ENCODE peak calls at places on chromosome 7, in eight cellular contexts. W, N, U, D, H, L, F and B are unnamed samples.

GRCh38 chr7:28369523-28369922 is 42.8 kb upstream of the CREB5 start:
- DNase-seq in W (no peak), N (no peak), U (no peak), D (no peak), H (no peak), L (no peak), F (no peak), B (no peak)

GRCh38 chr7:118184392-118184899 is 482 bp downstream of the LSM8 start:
- DNase-seq in W (no peak), N (no peak), U (no peak), D (no peak), H (no peak), L (no peak), F (no peak), B (no peak)

GRCh38 chr7:136183981-136184380 is 206.8 kb upstream of the MTPN start:
- DNase-seq in W (no peak), N (no peak), U (no peak), D (no peak), H (no peak), L (no peak), F (no peak), B (no peak)

GRCh38 chr7:19984231-19984632 is 210.8 kb upstream of the TMEM196 start:
- DNase-seq in W (no peak), N (no peak), U (no peak), D (no peak), H (no peak), L (no peak), F (no peak), B (no peak)

GRCh38 chr7:21508538-21508937 is 34.3 kb upstream of the DNAH11 start:
- DNase-seq in W (no peak), N (no peak), U (no peak), D (no peak), H (no peak), L (no peak), F (no peak), B (no peak)

GRCh38 chr7:37831214-37831613 is 17.2 kb upstream of the NME8 start:
- DNase-seq in W (no peak), N (no peak), U (no peak), D (no peak), H (no peak), L (no peak), F (no peak), B (no peak)

GRCh38 chr7:111587715-111588433 is 25.6 kb upstream of the IMMP2L start:
- DNase-seq in W (no peak), N (no peak), U (no peak), D (no peak), H (no peak), L (no peak), F (no peak), B (no peak)

GRCh38 chr7:100191775-100192174 is 14.1 kb downstream of the STAG3 start:
- DNase-seq in W (no peak), N (no peak), U (no peak), D (no peak), H (no peak), L (no peak), F (peak), B (no peak)

GRCh38 chr7:42107484-42107883 is 129.5 kb downstream of the GLI3 start:
- DNase-seq in W (no peak), N (no peak), U (no peak), D (no peak), H (no peak), L (no peak), F (no peak), B (no peak)

GRCh38 chr7:84674236-84674913 is 479.8 kb upstream of the SEMA3A start:
- DNase-seq in W (no peak), N (no peak), U (peak), D (no peak), H (no peak), L (no peak), F (no peak), B (no peak)

GRCh38 chr7:116953727-116954442 is 584 bp downstream of the ST7 start:
- DNase-seq in W (peak), N (peak), U (peak), D (peak), H (peak), L (peak), F (peak), B (peak)

GRCh38 chr7:92276486-92276885 is 30.7 kb downstream of the ANKIB1 start:
- DNase-seq in W (no peak), N (no peak), U (no peak), D (no peak), H (no peak), L (no peak), F (no peak), B (no peak)

GRCh38 chr7:229184-229964 is 37.0 kb downstream of the FAM20C start:
- DNase-seq in W (no peak), N (peak), U (no peak), D (no peak), H (no peak), L (no peak), F (no peak), B (no peak)

GRCh38 chr7:105776986-105777910 is 99.2 kb downstream of the ATXN7L1 start:
- DNase-seq in W (no peak), N (no peak), U (no peak), D (peak), H (no peak), L (no peak), F (no peak), B (no peak)

GRCh38 chr7:42080831-42081230 is 156.2 kb downstream of the GLI3 start:
- DNase-seq in W (no peak), N (no peak), U (no peak), D (no peak), H (no peak), L (no peak), F (peak), B (no peak)

GRCh38 chr7:41437257-41438196 is 265.4 kb downstream of the INHBA start:
- DNase-seq in W (no peak), N (no peak), U (no peak), D (peak), H (no peak), L (no peak), F (no peak), B (no peak)

GRCh38 chr7:10138087-10138854 is 835.4 kb upstream of the PHF14 start:
- DNase-seq in W (no peak), N (no peak), U (no peak), D (no peak), H (no peak), L (no peak), F (no peak), B (no peak)

GRCh38 chr7:119397156-119397555 is 875.8 kb upstream of the KCND2 start:
- DNase-seq in W (no peak), N (no peak), U (no peak), D (no peak), H (no peak), L (no peak), F (no peak), B (no peak)

GRCh38 chr7:14332155-14332554 is 342.7 kb upstream of the ETV1 start:
- DNase-seq in W (no peak), N (no peak), U (no peak), D (no peak), H (no peak), L (no peak), F (no peak), B (no peak)

GRCh38 chr7:106167439-106168136 is 55.5 kb upstream of the SYPL1 start:
- DNase-seq in W (no peak), N (no peak), U (no peak), D (no peak), H (no peak), L (no peak), F (peak), B (no peak)

GRCh38 chr7:130904031-130904757 is 170.2 kb upstream of the KLF14 start:
- DNase-seq in W (no peak), N (no peak), U (peak), D (peak), H (no peak), L (no peak), F (no peak), B (no peak)
- TF ChIP-seq POLR2AphosphoS5 in W (peak), N (peak), U (no peak), D (no peak), H (peak), L (no peak), F (no peak), B (no peak)

DNA sequence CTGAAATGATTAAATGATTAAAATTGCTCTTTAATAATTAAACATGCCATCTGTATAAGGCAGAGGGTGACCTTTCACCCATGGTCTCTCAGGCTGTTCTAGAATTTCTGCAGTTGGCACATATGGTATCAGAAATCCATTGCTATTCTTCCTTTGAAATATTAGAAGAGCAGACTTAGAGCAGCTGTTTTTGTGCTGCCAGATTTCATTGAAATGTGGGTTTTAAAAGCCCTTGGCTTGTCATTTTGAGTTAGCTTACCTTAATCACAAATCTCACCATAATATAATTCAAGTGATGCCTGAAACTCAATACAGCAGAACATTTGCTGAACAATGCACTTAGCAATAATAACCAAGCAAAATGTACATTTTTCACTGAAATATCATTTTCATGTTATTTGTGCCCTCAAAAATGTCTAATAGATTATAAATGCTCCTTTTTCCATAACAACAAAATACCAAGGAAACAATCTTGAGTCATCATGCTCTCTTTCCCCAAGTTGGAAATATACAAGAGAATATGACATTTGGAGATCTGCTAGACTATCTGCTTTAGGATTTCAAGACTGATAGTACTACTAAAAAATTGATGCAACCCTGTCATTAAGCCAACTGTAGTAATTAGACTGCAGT is 16.1 kb upstream of the PTTG1IP2 start:
- DNase-seq in W (no peak), N (no peak), U (no peak), D (no peak), H (no peak), L (no peak), F (no peak), B (no peak)
- TF ChIP-seq POLR2AphosphoS5 in W (no peak), N (no peak), U (no peak), D (no peak), H (no peak), L (no peak), F (no peak), B (no peak)

DNA sequence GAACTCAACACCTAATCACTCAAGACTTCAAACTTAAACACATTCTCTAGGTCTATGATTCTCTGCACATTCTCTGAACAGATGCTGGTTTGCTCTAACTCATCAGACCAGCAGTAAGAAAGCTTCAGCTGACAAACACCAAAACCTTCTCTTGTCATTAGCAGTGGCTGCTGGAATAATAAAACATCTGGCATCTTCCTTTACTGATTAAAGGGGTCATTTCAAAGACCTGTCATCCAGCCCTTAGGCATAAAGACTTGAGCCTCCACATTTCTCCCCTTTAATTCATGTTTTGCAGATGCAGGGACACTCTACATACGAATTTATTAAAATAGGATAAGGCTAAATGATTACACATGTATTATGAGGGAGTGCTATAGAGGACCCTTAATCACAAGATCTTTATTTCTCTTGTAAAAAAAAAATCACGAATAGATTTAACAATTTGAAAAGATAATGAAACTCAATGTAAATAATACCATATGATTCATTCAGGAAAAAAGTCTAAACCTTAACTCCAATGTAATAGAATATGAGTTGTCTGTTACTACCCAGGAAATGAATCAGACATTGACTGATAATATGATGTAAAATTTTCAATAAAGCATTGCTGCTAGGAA is 152.4 kb upstream of the GNAI1 start:
- DNase-seq in W (no peak), N (no peak), U (peak), D (no peak), H (no peak), L (no peak), F (no peak), B (no peak)
- TF ChIP-seq POLR2AphosphoS5 in W (no peak), N (no peak), U (no peak), D (no peak), H (no peak), L (no peak), F (no peak), B (no peak)

DNA sequence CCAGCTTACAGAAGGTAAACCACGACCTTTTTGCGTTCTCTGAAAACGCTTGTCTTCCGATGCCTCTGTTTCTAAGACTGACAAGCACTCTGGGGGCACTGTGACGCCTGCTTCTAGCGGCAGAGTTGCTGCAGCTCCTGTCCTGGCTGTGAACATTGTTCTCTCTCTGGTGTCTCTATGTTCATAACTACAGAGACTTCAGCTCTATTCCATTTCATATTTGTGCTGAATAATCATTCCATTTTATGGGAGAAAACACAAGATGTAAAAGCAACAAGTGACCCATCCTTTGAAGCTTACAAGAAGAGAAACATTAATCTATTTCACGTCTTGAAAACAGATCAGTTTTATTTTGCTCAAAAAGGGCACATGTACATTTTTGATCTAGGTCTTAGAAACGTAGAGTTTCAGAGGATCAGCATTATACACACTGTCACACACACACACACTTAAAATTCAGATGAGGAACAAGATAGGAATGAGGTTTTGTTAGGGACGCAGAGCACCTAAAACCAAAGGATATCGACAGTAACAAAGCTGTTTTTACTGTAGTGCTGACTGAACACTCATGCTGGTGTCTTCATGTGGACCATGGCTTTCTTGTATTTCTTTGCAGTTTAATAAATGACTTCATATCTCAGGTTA is 3.0 kb downstream of the IKZF1 start:
- DNase-seq in W (no peak), N (no peak), U (no peak), D (no peak), H (no peak), L (no peak), F (peak), B (no peak)
- TF ChIP-seq POLR2AphosphoS5 in W (no peak), N (no peak), U (no peak), D (no peak), H (no peak), L (no peak), F (no peak), B (no peak)

GRCh38 chr7:101815826-101816488 is 1.5 kb upstream of the CUX1 start:
- DNase-seq in W (no peak), N (peak), U (peak), D (peak), H (peak), L (peak), F (peak), B (peak)
- TF ChIP-seq POLR2AphosphoS5 in W (no peak), N (no peak), U (peak), D (peak), H (no peak), L (no peak), F (no peak), B (no peak)

GRCh38 chr7:95623788-95624187 is 27.5 kb upstream of the PDK4 start:
- DNase-seq in W (no peak), N (no peak), U (no peak), D (no peak), H (no peak), L (no peak), F (no peak), B (no peak)

GRCh38 chr7:95631545-95631944 is 35.2 kb upstream of the PDK4 start:
- DNase-seq in W (no peak), N (no peak), U (no peak), D (no peak), H (no peak), L (no peak), F (no peak), B (no peak)

GRCh38 chr7:95630702-95631458 is 34.6 kb upstream of the PDK4 start:
- DNase-seq in W (no peak), N (no peak), U (no peak), D (no peak), H (peak), L (no peak), F (no peak), B (no peak)

GRCh38 chr7:95632609-95633008 is 36.3 kb upstream of the PDK4 start:
- DNase-seq in W (no peak), N (no peak), U (no peak), D (no peak), H (no peak), L (no peak), F (no peak), B (no peak)

GRCh38 chr7:95628831-95629439 is 32.6 kb upstream of the PDK4 start:
- DNase-seq in W (no peak), N (no peak), U (peak), D (no peak), H (no peak), L (no peak), F (no peak), B (no peak)
- TF ChIP-seq POLR2AphosphoS5 in W (no peak), N (peak), U (no peak), D (no peak), H (peak), L (no peak), F (no peak), B (peak)

GRCh38 chr7:133391220-133391619 is 138.3 kb downstream of the EXOC4 start:
- DNase-seq in W (no peak), N (no peak), U (no peak), D (no peak), H (no peak), L (no peak), F (no peak), B (no peak)

GRCh38 chr7:133389727-133390126 is 136.8 kb downstream of the EXOC4 start:
- DNase-seq in W (no peak), N (no peak), U (no peak), D (no peak), H (no peak), L (no peak), F (no peak), B (no peak)

GRCh38 chr7:133394369-133394768 is 141.5 kb downstream of the EXOC4 start:
- DNase-seq in W (no peak), N (no peak), U (no peak), D (no peak), H (no peak), L (no peak), F (no peak), B (no peak)
- TF ChIP-seq POLR2AphosphoS5 in W (no peak), N (no peak), U (no peak), D (no peak), H (no peak), L (no peak), F (no peak), B (no peak)

GRCh38 chr7:24403557-24403956 is 119.6 kb downstream of the NPY start:
- DNase-seq in W (no peak), N (no peak), U (no peak), D (no peak), H (no peak), L (no peak), F (no peak), B (no peak)
- TF ChIP-seq POLR2AphosphoS5 in W (no peak), N (no peak), U (no peak), D (no peak), H (no peak), L (no peak), F (no peak), B (no peak)

DNA sequence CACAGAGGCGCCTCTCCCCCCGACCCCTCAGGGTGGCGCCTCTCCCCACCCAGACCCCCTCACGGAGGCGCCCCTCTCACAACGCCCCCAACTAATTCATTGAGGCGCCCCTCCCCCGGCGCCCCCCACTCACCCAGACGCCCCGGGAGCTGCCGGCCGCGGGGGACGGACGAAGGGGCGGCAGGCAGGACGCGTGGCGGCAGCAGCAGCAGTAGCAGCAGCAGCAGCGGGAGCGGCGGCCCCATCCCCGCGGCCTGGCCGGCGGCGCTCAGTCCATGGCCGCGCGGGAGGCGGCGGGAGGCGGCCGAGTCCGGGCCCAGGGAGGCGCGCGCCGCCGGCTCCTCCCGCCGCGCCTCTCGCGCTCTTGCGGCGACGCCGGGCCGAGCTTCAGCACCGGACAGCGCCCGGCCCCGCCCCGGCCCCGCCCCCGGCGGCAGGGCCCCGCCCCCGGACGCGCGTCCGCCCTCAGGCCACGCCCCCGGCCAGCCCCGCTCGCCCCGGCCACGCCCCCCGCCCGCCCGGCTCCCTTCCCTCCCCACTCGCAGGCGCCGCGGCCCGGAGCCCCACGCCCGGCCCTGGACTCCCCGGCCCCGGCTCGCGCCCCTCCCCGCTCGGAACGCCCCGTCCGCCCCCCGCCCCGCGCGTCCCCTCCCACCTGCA is at the start of gene PTPRN2:
- DNase-seq in W (peak), N (peak), U (peak), D (no peak), H (peak), L (peak), F (no peak), B (no peak)
- TF ChIP-seq POLR2AphosphoS5 in W (no peak), N (no peak), U (no peak), D (no peak), H (no peak), L (no peak), F (no peak), B (no peak)